ENCODE peak calls at places on chromosomes 3 and 15, in nine cellular contexts. One of them, this sample, is unnamed. For H3K9me3, the result is how much of the 10 kb centered on the place peaks cover.

GRCh38 chr3:40780801-40781406 is 256.1 kb downstream of the ZNF621 start:
- DNase-seq in colonic mucosa: no peak
- DNase-seq in A549: no peak
- DNase-seq in cardiac muscle cell: no peak
- DNase-seq in GM12878: no peak
- DNase-seq in tibial artery: peak
- DNase-seq in CD8-positive, alpha-beta T cell: no peak
- DNase-seq in lung: no peak
- DNase-seq in IMR-90: no peak
- DNase-seq in this sample: no peak

GRCh38 chr15:98599911-98600685 is 48.2 kb upstream of the IGF1R start:
- DNase-seq in CD8-positive, alpha-beta T cell: peak
- DNase-seq in IMR-90: peak
- DNase-seq in colonic mucosa: peak
- DNase-seq in GM12878: peak
- DNase-seq in cardiac muscle cell: no peak
- DNase-seq in A549: no peak
- DNase-seq in tibial artery: no peak
- DNase-seq in lung: peak
- DNase-seq in this sample: no peak

GRCh38 chr15:40925495-40925862 is 3.7 kb upstream of the DLL4 start:
- DNase-seq in IMR-90: no peak
- DNase-seq in lung: no peak
- DNase-seq in CD8-positive, alpha-beta T cell: no peak
- DNase-seq in colonic mucosa: peak
- DNase-seq in tibial artery: no peak
- DNase-seq in GM12878: no peak
- DNase-seq in cardiac muscle cell: no peak
- DNase-seq in A549: no peak
- DNase-seq in this sample: no peak

GRCh38 chr15:58793862-58794261 is 22.8 kb downstream of the MINDY2 start:
- DNase-seq in IMR-90: no peak
- DNase-seq in CD8-positive, alpha-beta T cell: no peak
- DNase-seq in lung: peak
- DNase-seq in GM12878: no peak
- DNase-seq in cardiac muscle cell: no peak
- DNase-seq in tibial artery: no peak
- DNase-seq in A549: no peak
- DNase-seq in colonic mucosa: no peak
- DNase-seq in this sample: no peak

GRCh38 chr3:9942934-9943690 is 9.1 kb downstream of the PRRT3 start:
- DNase-seq in GM12878: no peak
- DNase-seq in colonic mucosa: no peak
- DNase-seq in A549: no peak
- DNase-seq in cardiac muscle cell: no peak
- DNase-seq in IMR-90: no peak
- DNase-seq in lung: no peak
- DNase-seq in tibial artery: no peak
- DNase-seq in CD8-positive, alpha-beta T cell: no peak
- DNase-seq in this sample: no peak

GRCh38 chr15:90482124-90483011 is 47.4 kb upstream of the CRTC3 start:
- DNase-seq in cardiac muscle cell: peak
- DNase-seq in IMR-90: peak
- DNase-seq in GM12878: no peak
- DNase-seq in colonic mucosa: peak
- DNase-seq in A549: peak
- DNase-seq in lung: no peak
- DNase-seq in tibial artery: no peak
- DNase-seq in CD8-positive, alpha-beta T cell: peak
- DNase-seq in this sample: peak

GRCh38 chr3:107506458-107506857 is 16.3 kb upstream of the BBX start:
- DNase-seq in GM12878: no peak
- DNase-seq in A549: no peak
- DNase-seq in lung: no peak
- DNase-seq in tibial artery: no peak
- DNase-seq in CD8-positive, alpha-beta T cell: no peak
- DNase-seq in cardiac muscle cell: no peak
- DNase-seq in IMR-90: peak
- DNase-seq in colonic mucosa: no peak
- DNase-seq in this sample: no peak

GRCh38 chr3:152185941-152186630 is 82.6 kb upstream of the MBNL1 start:
- DNase-seq in tibial artery: no peak
- DNase-seq in GM12878: no peak
- DNase-seq in IMR-90: no peak
- DNase-seq in colonic mucosa: no peak
- DNase-seq in CD8-positive, alpha-beta T cell: no peak
- DNase-seq in A549: no peak
- DNase-seq in cardiac muscle cell: no peak
- DNase-seq in lung: no peak
- DNase-seq in this sample: no peak

GRCh38 chr15:67032608-67033007 is 32.8 kb upstream of the SMAD3 start:
- DNase-seq in colonic mucosa: no peak
- DNase-seq in lung: no peak
- DNase-seq in GM12878: no peak
- DNase-seq in tibial artery: no peak
- DNase-seq in A549: no peak
- DNase-seq in CD8-positive, alpha-beta T cell: no peak
- DNase-seq in IMR-90: no peak
- DNase-seq in cardiac muscle cell: no peak
- DNase-seq in this sample: no peak

GRCh38 chr3:139619484-139619883 is 58.3 kb downstream of the NMNAT3 start:
- DNase-seq in IMR-90: no peak
- DNase-seq in GM12878: no peak
- DNase-seq in cardiac muscle cell: no peak
- DNase-seq in A549: no peak
- DNase-seq in CD8-positive, alpha-beta T cell: no peak
- DNase-seq in tibial artery: no peak
- DNase-seq in lung: no peak
- DNase-seq in colonic mucosa: no peak
- DNase-seq in this sample: no peak

GRCh38 chr3:138944842-138945645 is 1.9 kb downstream of the FOXL2 start:
- DNase-seq in GM12878: no peak
- DNase-seq in lung: no peak
- DNase-seq in tibial artery: no peak
- DNase-seq in CD8-positive, alpha-beta T cell: no peak
- DNase-seq in A549: no peak
- DNase-seq in colonic mucosa: no peak
- DNase-seq in IMR-90: no peak
- DNase-seq in cardiac muscle cell: peak
- DNase-seq in this sample: no peak

GRCh38 chr15:66097151-66098018 is 156.2 kb downstream of the MEGF11 start:
- DNase-seq in cardiac muscle cell: no peak
- DNase-seq in lung: no peak
- DNase-seq in A549: no peak
- DNase-seq in CD8-positive, alpha-beta T cell: no peak
- DNase-seq in colonic mucosa: no peak
- DNase-seq in IMR-90: peak
- DNase-seq in tibial artery: peak
- DNase-seq in GM12878: no peak
- DNase-seq in this sample: no peak

GRCh38 chr3:194985031-194985578 is 285.9 kb downstream of the XXYLT1 start:
- DNase-seq in colonic mucosa: peak
- DNase-seq in cardiac muscle cell: peak
- DNase-seq in lung: peak
- DNase-seq in A549: no peak
- DNase-seq in tibial artery: peak
- DNase-seq in GM12878: no peak
- DNase-seq in IMR-90: peak
- DNase-seq in CD8-positive, alpha-beta T cell: peak
- DNase-seq in this sample: no peak

GRCh38 chr3:29153811-29154210 is 127.1 kb upstream of the RBMS3 start:
- DNase-seq in GM12878: peak
- DNase-seq in CD8-positive, alpha-beta T cell: peak
- DNase-seq in tibial artery: no peak
- DNase-seq in cardiac muscle cell: no peak
- DNase-seq in colonic mucosa: no peak
- DNase-seq in lung: no peak
- DNase-seq in IMR-90: no peak
- DNase-seq in A549: no peak
- DNase-seq in this sample: no peak

GRCh38 chr3:106025151-106025722 is 156.4 kb upstream of the CBLB start:
- DNase-seq in GM12878: no peak
- DNase-seq in IMR-90: peak
- DNase-seq in tibial artery: no peak
- DNase-seq in lung: peak
- DNase-seq in A549: no peak
- DNase-seq in cardiac muscle cell: no peak
- DNase-seq in CD8-positive, alpha-beta T cell: no peak
- DNase-seq in colonic mucosa: peak
- DNase-seq in this sample: no peak

GRCh38 chr3:157868168-157868567 is 238.1 kb downstream of the SHOX2 start:
- DNase-seq in CD8-positive, alpha-beta T cell: no peak
- DNase-seq in A549: no peak
- DNase-seq in tibial artery: no peak
- DNase-seq in cardiac muscle cell: no peak
- DNase-seq in IMR-90: peak
- DNase-seq in colonic mucosa: no peak
- DNase-seq in GM12878: no peak
- DNase-seq in lung: no peak
- DNase-seq in this sample: no peak

GRCh38 chr3:157868881-157869280 is 237.3 kb downstream of the SHOX2 start:
- DNase-seq in IMR-90: no peak
- DNase-seq in lung: no peak
- DNase-seq in colonic mucosa: no peak
- DNase-seq in CD8-positive, alpha-beta T cell: no peak
- DNase-seq in GM12878: no peak
- DNase-seq in cardiac muscle cell: no peak
- DNase-seq in A549: no peak
- DNase-seq in tibial artery: no peak
- DNase-seq in this sample: no peak

GRCh38 chr3:157871838-157872497 is 234.3 kb downstream of the SHOX2 start:
- DNase-seq in tibial artery: no peak
- DNase-seq in IMR-90: no peak
- DNase-seq in CD8-positive, alpha-beta T cell: no peak
- DNase-seq in A549: no peak
- DNase-seq in colonic mucosa: no peak
- DNase-seq in GM12878: no peak
- DNase-seq in cardiac muscle cell: no peak
- DNase-seq in lung: no peak
- DNase-seq in this sample: no peak

GRCh38 chr3:157872902-157873301 is 233.3 kb downstream of the SHOX2 start:
- DNase-seq in IMR-90: no peak
- DNase-seq in A549: no peak
- DNase-seq in tibial artery: no peak
- DNase-seq in colonic mucosa: no peak
- DNase-seq in GM12878: no peak
- DNase-seq in cardiac muscle cell: no peak
- DNase-seq in CD8-positive, alpha-beta T cell: no peak
- DNase-seq in lung: no peak
- DNase-seq in this sample: no peak

GRCh38 chr3:157871248-157871647 is 235.0 kb downstream of the SHOX2 start:
- DNase-seq in tibial artery: no peak
- DNase-seq in IMR-90: no peak
- DNase-seq in colonic mucosa: no peak
- DNase-seq in CD8-positive, alpha-beta T cell: no peak
- DNase-seq in lung: no peak
- DNase-seq in GM12878: no peak
- DNase-seq in A549: no peak
- DNase-seq in cardiac muscle cell: no peak
- DNase-seq in this sample: no peak
- H3K9me3 ChIP-seq in tibial artery: under half
- H3K9me3 ChIP-seq in IMR-90: under half
- H3K9me3 ChIP-seq in colonic mucosa: under half
- H3K9me3 ChIP-seq in CD8-positive, alpha-beta T cell: under half
- H3K9me3 ChIP-seq in lung: under half
- H3K9me3 ChIP-seq in GM12878: under half
- H3K9me3 ChIP-seq in A549: under half
- H3K9me3 ChIP-seq in cardiac muscle cell: under half
- H3K9me3 ChIP-seq in this sample: under half

GRCh38 chr15:87167706-87168105 is 1088.0 kb downstream of the AGBL1 start:
- DNase-seq in tibial artery: no peak
- DNase-seq in IMR-90: no peak
- DNase-seq in lung: no peak
- DNase-seq in GM12878: no peak
- DNase-seq in cardiac muscle cell: no peak
- DNase-seq in colonic mucosa: no peak
- DNase-seq in A549: no peak
- DNase-seq in CD8-positive, alpha-beta T cell: no peak
- DNase-seq in this sample: no peak
- H3K9me3 ChIP-seq in tibial artery: under half
- H3K9me3 ChIP-seq in IMR-90: under half
- H3K9me3 ChIP-seq in lung: under half
- H3K9me3 ChIP-seq in GM12878: under half
- H3K9me3 ChIP-seq in cardiac muscle cell: under half
- H3K9me3 ChIP-seq in colonic mucosa: under half
- H3K9me3 ChIP-seq in A549: under half
- H3K9me3 ChIP-seq in CD8-positive, alpha-beta T cell: under half
- H3K9me3 ChIP-seq in this sample: under half

GRCh38 chr15:25244731-25245585 is 193.9 kb downstream of the UBE3A start:
- DNase-seq in colonic mucosa: peak
- DNase-seq in IMR-90: no peak
- DNase-seq in CD8-positive, alpha-beta T cell: peak
- DNase-seq in cardiac muscle cell: no peak
- DNase-seq in lung: no peak
- DNase-seq in A549: no peak
- DNase-seq in tibial artery: peak
- DNase-seq in GM12878: no peak
- DNase-seq in this sample: peak
- H3K9me3 ChIP-seq in colonic mucosa: under half
- H3K9me3 ChIP-seq in IMR-90: half or more
- H3K9me3 ChIP-seq in CD8-positive, alpha-beta T cell: under half
- H3K9me3 ChIP-seq in cardiac muscle cell: under half
- H3K9me3 ChIP-seq in lung: under half
- H3K9me3 ChIP-seq in A549: under half
- H3K9me3 ChIP-seq in tibial artery: under half
- H3K9me3 ChIP-seq in GM12878: under half
- H3K9me3 ChIP-seq in this sample: under half

GRCh38 chr3:59271971-59272370 is 222.1 kb upstream of the CFAP20DC start:
- DNase-seq in A549: no peak
- DNase-seq in tibial artery: no peak
- DNase-seq in CD8-positive, alpha-beta T cell: no peak
- DNase-seq in cardiac muscle cell: no peak
- DNase-seq in IMR-90: no peak
- DNase-seq in lung: no peak
- DNase-seq in GM12878: no peak
- DNase-seq in colonic mucosa: no peak
- DNase-seq in this sample: no peak

GRCh38 chr3:59280113-59280512 is 230.3 kb upstream of the CFAP20DC start:
- DNase-seq in tibial artery: no peak
- DNase-seq in GM12878: no peak
- DNase-seq in A549: no peak
- DNase-seq in IMR-90: no peak
- DNase-seq in CD8-positive, alpha-beta T cell: no peak
- DNase-seq in colonic mucosa: no peak
- DNase-seq in cardiac muscle cell: no peak
- DNase-seq in lung: no peak
- DNase-seq in this sample: no peak

GRCh38 chr3:59273976-59274375 is 224.2 kb upstream of the CFAP20DC start:
- DNase-seq in GM12878: no peak
- DNase-seq in CD8-positive, alpha-beta T cell: no peak
- DNase-seq in lung: no peak
- DNase-seq in tibial artery: no peak
- DNase-seq in A549: no peak
- DNase-seq in IMR-90: peak
- DNase-seq in cardiac muscle cell: no peak
- DNase-seq in colonic mucosa: no peak
- DNase-seq in this sample: no peak

DNA sequence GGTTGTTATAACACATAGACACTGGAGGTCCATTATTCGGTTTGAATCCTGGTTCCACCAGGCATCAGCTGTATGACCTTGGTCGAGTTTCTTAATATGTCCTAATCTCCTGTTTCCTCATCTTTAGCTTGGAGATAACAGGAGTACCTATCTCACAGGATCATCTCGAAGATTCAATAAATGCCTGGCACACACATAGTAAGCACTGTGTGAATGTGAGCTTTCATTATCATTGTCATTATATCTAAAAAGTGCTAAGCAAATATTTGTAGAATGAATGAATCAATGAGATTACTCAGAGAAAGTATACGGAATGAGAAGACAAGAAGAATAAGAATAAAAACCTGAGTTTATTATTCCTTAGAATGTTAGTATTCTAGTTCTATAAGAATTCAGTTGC is 227.4 kb upstream of the CFAP20DC start:
- DNase-seq in A549: no peak
- DNase-seq in IMR-90: no peak
- DNase-seq in tibial artery: no peak
- DNase-seq in CD8-positive, alpha-beta T cell: no peak
- DNase-seq in lung: no peak
- DNase-seq in GM12878: no peak
- DNase-seq in cardiac muscle cell: no peak
- DNase-seq in colonic mucosa: no peak
- DNase-seq in this sample: no peak
- H3K9me3 ChIP-seq in A549: under half
- H3K9me3 ChIP-seq in IMR-90: under half
- H3K9me3 ChIP-seq in tibial artery: under half
- H3K9me3 ChIP-seq in CD8-positive, alpha-beta T cell: under half
- H3K9me3 ChIP-seq in lung: under half
- H3K9me3 ChIP-seq in GM12878: under half
- H3K9me3 ChIP-seq in cardiac muscle cell: under half
- H3K9me3 ChIP-seq in colonic mucosa: under half
- H3K9me3 ChIP-seq in this sample: under half

This sample was measured in T-helper 17 cell.